ENCODE peak calls at places on chromosomes 4 and X, in ten cellular contexts. F, V, Q, M, Z, S, O, T, D and R are unnamed samples.
A peak's percentile ranks its signal among the peaks of the same experiment; 100 is the strongest.

GRCh38 chrX:68571292-68572256 is 72.7 kb downstream of the YIPF6 start:
- DNase-seq in Q (no peak), V (peak; percentile 51), T (peak; percentile 34), S (peak; percentile 76), F (no peak), D (peak; percentile 11), O (peak; percentile 4), Z (peak; percentile 64), M (peak; percentile 89), R (no peak)

GRCh38 chr4:21470531-21470930 is 478.0 kb downstream of the KCNIP4 start:
- DNase-seq in Q (no peak), F (peak; percentile 3), V (peak; percentile 20), D (peak; percentile 60), Z (no peak), M (peak; percentile 40), T (no peak), S (peak; percentile 5), O (no peak), R (no peak)

GRCh38 chrX:16931371-16931770 is 15.1 kb upstream of the REPS2 start:
- DNase-seq in Z (no peak), D (no peak), M (no peak), T (no peak), O (no peak), Q (no peak), F (no peak), V (no peak), S (no peak), R (no peak)

GRCh38 chr4:86935499-86935832 is 655 bp downstream of the AFF1 start:
- DNase-seq in Z (no peak), V (no peak), T (peak; percentile 55), M (no peak), Q (peak; percentile 35), D (no peak), O (peak; percentile 45), S (no peak), F (peak; percentile 60), R (no peak)

GRCh38 chrX:131081772-131082755 is 23.9 kb downstream of the ARHGAP36 start:
- DNase-seq in O (no peak), T (no peak), M (no peak), S (no peak), V (no peak), Z (no peak), D (no peak), F (no peak), Q (no peak), R (no peak)

GRCh38 chrX:24294619-24295018 is 19.2 kb downstream of the SUPT20HL2 start:
- DNase-seq in M (no peak), F (peak; percentile 16), T (peak; percentile 67), S (peak; percentile 20), Z (peak; percentile 45), O (peak; percentile 48), V (no peak), D (no peak), Q (peak; percentile 1), R (no peak)

GRCh38 chrX:71955530-71956120 is 45.0 kb downstream of the NHSL2 start:
- DNase-seq in F (no peak), O (no peak), M (no peak), Q (no peak), V (no peak), D (no peak), S (no peak), T (no peak), Z (no peak), R (no peak)

GRCh38 chr4:112127048-112127637 is 18.1 kb upstream of the FAM241A start:
- DNase-seq in Z (no peak), Q (no peak), F (no peak), T (no peak), M (peak; percentile 28), D (no peak), O (no peak), S (peak; percentile 34), V (no peak), R (no peak)

GRCh38 chrX:41889317-41890025 is 33.9 kb downstream of the CASK start:
- DNase-seq in Q (no peak), D (no peak), M (no peak), Z (no peak), T (no peak), F (no peak), S (peak; percentile 14), O (no peak), V (no peak), R (no peak)